ENCODE peak calls at places on chromosome 13, in seven cellular contexts. U, R, N, V, M, E and I are unnamed samples.
A peak's percentile ranks its signal among the peaks of the same experiment; 100 is the strongest.

GRCh38 chr13:24008679-24009078 is 111.4 kb upstream of the C1QTNF9B start:
- DNase-seq in U (no peak), R (no peak), N (no peak), V (no peak), M (no peak), E (no peak), I (no peak)

GRCh38 chr13:94251801-94252200 is 227.7 kb downstream of the DCT start:
- DNase-seq in U (peak; percentile 14), R (no peak), N (peak; percentile 46), V (peak; percentile 13), M (no peak), E (peak; percentile 37), I (no peak)

GRCh38 chr13:66099825-66100224 is 1130.3 kb downstream of the PCDH9 start:
- DNase-seq in U (no peak), R (no peak), N (no peak), V (no peak), M (no peak), E (no peak), I (peak; percentile 56)

GRCh38 chr13:112198611-112199010 is 131.7 kb downstream of the SOX1 start:
- DNase-seq in U (no peak), R (no peak), N (no peak), V (no peak), M (no peak), E (no peak), I (no peak)

GRCh38 chr13:39946769-39947168 is 291.3 kb downstream of the COG6 start:
- DNase-seq in U (no peak), R (no peak), N (no peak), V (no peak), M (no peak), E (no peak), I (no peak)

GRCh38 chr13:106375085-106375484 is 160.4 kb downstream of the EFNB2 start:
- DNase-seq in U (no peak), R (no peak), N (no peak), V (no peak), M (no peak), E (no peak), I (no peak)

GRCh38 chr13:83178008-83178407 is 704.3 kb downstream of the SLITRK1 start:
- DNase-seq in U (no peak), R (no peak), N (no peak), V (no peak), M (no peak), E (no peak), I (no peak)

GRCh38 chr13:106089251-106089940 is 446.1 kb downstream of the EFNB2 start:
- DNase-seq in U (no peak), R (no peak), N (no peak), V (no peak), M (no peak), E (no peak), I (no peak)

GRCh38 chr13:39493966-39494365 is 109.0 kb downstream of the LHFPL6 start:
- DNase-seq in U (no peak), R (no peak), N (no peak), V (no peak), M (no peak), E (no peak), I (no peak)

GRCh38 chr13:114296902-114297301 is 15.5 kb downstream of the UPF3A start:
- DNase-seq in U (no peak), R (no peak), N (no peak), V (no peak), M (no peak), E (no peak), I (no peak)

GRCh38 chr13:104487006-104487405 is 1420.8 kb upstream of the SLC10A2 start:
- DNase-seq in U (no peak), R (no peak), N (no peak), V (no peak), M (no peak), E (no peak), I (no peak)

GRCh38 chr13:23644527-23644926 is 74.3 kb downstream of the TNFRSF19 start:
- DNase-seq in U (no peak), R (no peak), N (no peak), V (no peak), M (no peak), E (no peak), I (no peak)

GRCh38 chr13:83773961-83774360 is 108.3 kb downstream of the SLITRK1 start:
- DNase-seq in U (no peak), R (no peak), N (no peak), V (no peak), M (no peak), E (no peak), I (no peak)

GRCh38 chr13:67131393-67131792 is 98.7 kb downstream of the PCDH9 start:
- DNase-seq in U (no peak), R (no peak), N (no peak), V (no peak), M (no peak), E (no peak), I (no peak)

GRCh38 chr13:49669735-49670309 is 21.5 kb downstream of the EBPL start:
- DNase-seq in U (no peak), R (no peak), N (peak; percentile 49), V (peak; percentile 67), M (peak; percentile 73), E (peak; percentile 61), I (no peak)

GRCh38 chr13:24135674-24136300 is 24.7 kb upstream of the SPATA13 start:
- DNase-seq in U (no peak), R (no peak), N (no peak), V (no peak), M (no peak), E (no peak), I (no peak)

GRCh38 chr13:20197361-20197834 is 4.7 kb upstream of the GJB2 start:
- DNase-seq in U (no peak), R (no peak), N (no peak), V (no peak), M (peak; percentile 31), E (no peak), I (no peak)

GRCh38 chr13:110445722-110446569 is 115.6 kb downstream of the RAB20 start:
- DNase-seq in U (peak; percentile 13), R (no peak), N (no peak), V (no peak), M (no peak), E (peak; percentile 30), I (peak; percentile 71)

GRCh38 chr13:99220199-99220931 is 19.7 kb downstream of the UBAC2 start:
- DNase-seq in U (no peak), R (no peak), N (no peak), V (no peak), M (no peak), E (no peak), I (no peak)

GRCh38 chr13:94435604-94436226 is 43.8 kb downstream of the DCT start:
- DNase-seq in U (no peak), R (no peak), N (no peak), V (no peak), M (peak; percentile 37), E (no peak), I (no peak)

GRCh38 chr13:104571161-104571889 is 1505.1 kb upstream of the SLC10A2 start:
- DNase-seq in U (peak; percentile 39), R (no peak), N (peak; percentile 44), V (peak; percentile 77), M (peak; percentile 42), E (peak; percentile 56), I (peak; percentile 37)

GRCh38 chr13:95643009-95643408 is 1.5 kb downstream of the DZIP1 start:
- DNase-seq in U (no peak), R (no peak), N (no peak), V (no peak), M (no peak), E (no peak), I (no peak)

GRCh38 chr13:95643814-95644598 is 500 bp downstream of the DZIP1 start:
- DNase-seq in U (peak; percentile 32), R (no peak), N (peak; percentile 30), V (peak; percentile 23), M (peak; percentile 48), E (peak; percentile 42), I (peak; percentile 78)

GRCh38 chr13:95643471-95643813 is 1.1 kb downstream of the DZIP1 start:
- DNase-seq in U (peak; percentile 22), R (no peak), N (no peak), V (no peak), M (peak; percentile 23), E (peak; percentile 28), I (no peak)

GRCh38 chr13:95641961-95642621 is 2.4 kb downstream of the DZIP1 start:
- DNase-seq in U (peak; percentile 40), R (no peak), N (peak; percentile 55), V (peak; percentile 51), M (no peak), E (peak; percentile 37), I (peak; percentile 76)

GRCh38 chr13:95644611-95645052 is at the start of gene DZIP1:
- DNase-seq in U (peak; percentile 85), R (no peak), N (peak; percentile 85), V (peak; percentile 79), M (peak; percentile 83), E (peak; percentile 89), I (peak; percentile 77)
- TF ChIP-seq POLR2A in U (peak; percentile 22), R (no peak), N (peak; percentile 17), V (peak; percentile 62), M (peak; percentile 34), E (no peak), I (no peak)

GRCh38 chr13:32530841-32531253 is 7.7 kb downstream of the N4BP2L2 start:
- DNase-seq in U (no peak), R (no peak), N (no peak), V (no peak), M (no peak), E (no peak), I (no peak)
- H3K4me1 ChIP-seq in U (peaks cover 10% of the 10 kb centered on the region), R (no peaks in the 10 kb centered on the region), N (peaks cover 77% of the 10 kb centered on the region), V (peaks cover 52% of the 10 kb centered on the region), M (peaks cover 4% of the 10 kb centered on the region), E (peaks cover 8% of the 10 kb centered on the region), I (peaks cover 67% of the 10 kb centered on the region)

DNA sequence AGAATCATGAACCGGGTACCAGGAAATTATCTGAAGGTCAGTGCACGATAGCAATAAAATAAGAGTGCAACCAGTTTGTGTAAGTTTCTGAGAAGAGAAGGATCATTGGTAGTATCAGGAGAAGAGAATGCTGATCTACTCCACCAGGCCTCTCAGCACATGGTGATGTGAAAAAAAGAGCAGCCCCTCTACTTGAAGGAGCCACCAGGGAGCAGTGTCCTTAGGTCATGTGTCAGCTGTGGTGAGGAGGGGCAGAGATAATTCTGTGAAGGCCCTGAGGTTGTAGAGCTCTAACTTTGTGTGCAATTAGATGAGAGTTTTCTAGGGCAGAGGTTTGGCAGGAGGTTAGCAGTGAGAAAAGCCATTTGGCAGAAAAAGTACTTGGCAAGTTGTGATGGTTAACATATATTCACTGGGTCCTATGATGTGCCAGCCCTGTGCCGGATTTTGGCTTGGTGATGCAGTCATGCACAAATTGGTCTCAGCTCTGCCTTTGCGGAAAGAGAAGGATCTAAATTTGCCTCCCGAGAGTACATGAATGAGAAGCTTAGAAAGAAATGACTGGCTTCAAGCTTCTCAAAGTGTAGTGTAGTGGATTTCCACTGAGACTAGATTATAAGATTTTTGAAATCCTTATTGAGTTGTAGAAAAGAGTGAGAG is 19.2 kb upstream of the ZC3H13 start:
- DNase-seq in U (no peak), R (no peak), N (no peak), V (no peak), M (peak; percentile 4), E (no peak), I (no peak)
- TF ChIP-seq POLR2A in U (no peak), R (no peak), N (no peak), V (no peak), M (no peak), E (no peak), I (no peak)

DNA sequence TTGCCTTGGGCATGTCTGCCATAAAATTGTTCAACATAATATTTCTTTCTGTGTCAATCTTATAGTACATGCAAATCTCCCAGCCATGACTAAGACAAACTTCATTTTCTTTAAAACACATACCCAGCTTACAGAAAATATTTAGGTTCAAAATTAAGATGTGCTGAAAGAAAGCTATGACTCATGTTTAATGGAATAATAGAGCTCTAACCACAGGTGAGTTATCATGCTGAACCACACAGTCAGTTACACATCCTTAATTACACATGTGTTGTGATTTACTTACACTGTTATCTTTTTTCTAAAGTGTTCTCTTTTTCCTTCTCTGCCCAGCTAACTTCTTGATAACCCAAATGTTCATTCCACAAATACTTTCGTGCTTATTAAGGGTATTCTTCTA is 1831.2 kb downstream of the OLFM4 start:
- DNase-seq in U (no peak), R (no peak), N (no peak), V (no peak), M (no peak), E (no peak), I (no peak)
- H3K4me1 ChIP-seq in U (no peaks in the 10 kb centered on the region), R (no peaks in the 10 kb centered on the region), N (no peaks in the 10 kb centered on the region), V (no peaks in the 10 kb centered on the region), M (no peaks in the 10 kb centered on the region), E (no peaks in the 10 kb centered on the region), I (no peaks in the 10 kb centered on the region)